ENCODE peak calls at places on chromosome 6, in six cellular contexts. One of them, this sample, is unnamed.

GRCh38 chr6:77683515-77683914 is 30.7 kb downstream of the MEI4 start:
- DNase-seq in CD8-positive, alpha-beta T cell: no peak
- DNase-seq in left lung: no peak
- DNase-seq in neuronal stem cell: no peak
- DNase-seq in mammary epithelial cell: no peak
- DNase-seq in fibroblast of lung: no peak
- DNase-seq in this sample: no peak

GRCh38 chr6:1554241-1554880 is 55.4 kb upstream of the FOXC1 start:
- DNase-seq in CD8-positive, alpha-beta T cell: no peak
- DNase-seq in left lung: no peak
- DNase-seq in neuronal stem cell: no peak
- DNase-seq in mammary epithelial cell: no peak
- DNase-seq in fibroblast of lung: peak; percentile 9
- DNase-seq in this sample: no peak

GRCh38 chr6:42727084-42727601 is 4.7 kb upstream of the PRPH2 start:
- DNase-seq in CD8-positive, alpha-beta T cell: no peak
- DNase-seq in left lung: peak; percentile 40
- DNase-seq in neuronal stem cell: no peak
- DNase-seq in mammary epithelial cell: no peak
- DNase-seq in fibroblast of lung: peak; percentile 47
- DNase-seq in this sample: no peak

GRCh38 chr6:137767931-137768690 is 98.9 kb upstream of the TNFAIP3 start:
- DNase-seq in CD8-positive, alpha-beta T cell: no peak
- DNase-seq in left lung: no peak
- DNase-seq in neuronal stem cell: no peak
- DNase-seq in mammary epithelial cell: peak; percentile 48
- DNase-seq in fibroblast of lung: peak; percentile 62
- DNase-seq in this sample: no peak

GRCh38 chr6:84428300-84428907 is 201.0 kb upstream of the CEP162 start:
- DNase-seq in CD8-positive, alpha-beta T cell: no peak
- DNase-seq in left lung: peak; percentile 47
- DNase-seq in neuronal stem cell: peak; percentile 35
- DNase-seq in mammary epithelial cell: peak; percentile 24
- DNase-seq in fibroblast of lung: peak; percentile 71
- DNase-seq in this sample: no peak

GRCh38 chr6:2581611-2582010 is 169.1 kb downstream of the MYLK4 start:
- DNase-seq in CD8-positive, alpha-beta T cell: no peak
- DNase-seq in left lung: no peak
- DNase-seq in neuronal stem cell: no peak
- DNase-seq in mammary epithelial cell: peak; percentile 32
- DNase-seq in fibroblast of lung: no peak
- DNase-seq in this sample: no peak

GRCh38 chr6:21816231-21816630 is 222.7 kb downstream of the SOX4 start:
- DNase-seq in CD8-positive, alpha-beta T cell: no peak
- DNase-seq in left lung: no peak
- DNase-seq in neuronal stem cell: no peak
- DNase-seq in mammary epithelial cell: no peak
- DNase-seq in fibroblast of lung: no peak
- DNase-seq in this sample: no peak

GRCh38 chr6:140758169-140758877 is 1374.4 kb upstream of the GJE1 start:
- DNase-seq in CD8-positive, alpha-beta T cell: no peak
- DNase-seq in left lung: no peak
- DNase-seq in neuronal stem cell: no peak
- DNase-seq in mammary epithelial cell: no peak
- DNase-seq in fibroblast of lung: peak; percentile 24
- DNase-seq in this sample: no peak

GRCh38 chr6:42029062-42029685 is 21.1 kb upstream of the TAF8 start:
- DNase-seq in CD8-positive, alpha-beta T cell: no peak
- DNase-seq in left lung: no peak
- DNase-seq in neuronal stem cell: no peak
- DNase-seq in mammary epithelial cell: no peak
- DNase-seq in fibroblast of lung: no peak
- DNase-seq in this sample: no peak

GRCh38 chr6:119856136-119856535 is 506.6 kb upstream of the MAN1A1 start:
- DNase-seq in CD8-positive, alpha-beta T cell: no peak
- DNase-seq in left lung: no peak
- DNase-seq in neuronal stem cell: no peak
- DNase-seq in mammary epithelial cell: peak; percentile 14
- DNase-seq in fibroblast of lung: peak; percentile 5
- DNase-seq in this sample: no peak

GRCh38 chr6:94074764-94075163 is 655.4 kb upstream of the EPHA7 start:
- DNase-seq in CD8-positive, alpha-beta T cell: no peak
- DNase-seq in left lung: no peak
- DNase-seq in neuronal stem cell: no peak
- DNase-seq in mammary epithelial cell: no peak
- DNase-seq in fibroblast of lung: no peak
- DNase-seq in this sample: no peak

GRCh38 chr6:125095501-125096301 is 57.9 kb upstream of the TPD52L1 start:
- DNase-seq in CD8-positive, alpha-beta T cell: no peak
- DNase-seq in left lung: no peak
- DNase-seq in neuronal stem cell: no peak
- DNase-seq in mammary epithelial cell: peak; percentile 63
- DNase-seq in fibroblast of lung: peak; percentile 85
- DNase-seq in this sample: peak; percentile 49

GRCh38 chr6:138263963-138264362 is 45.7 kb upstream of the PBOV1 start:
- DNase-seq in CD8-positive, alpha-beta T cell: no peak
- DNase-seq in left lung: no peak
- DNase-seq in neuronal stem cell: no peak
- DNase-seq in mammary epithelial cell: no peak
- DNase-seq in fibroblast of lung: no peak
- DNase-seq in this sample: no peak

GRCh38 chr6:133701633-133702331 is 187.1 kb upstream of the TCF21 start:
- DNase-seq in CD8-positive, alpha-beta T cell: no peak
- DNase-seq in left lung: no peak
- DNase-seq in neuronal stem cell: no peak
- DNase-seq in mammary epithelial cell: no peak
- DNase-seq in fibroblast of lung: peak; percentile 72
- DNase-seq in this sample: no peak

GRCh38 chr6:80104520-80104919 is 2.0 kb upstream of the BCKDHB start:
- DNase-seq in CD8-positive, alpha-beta T cell: no peak
- DNase-seq in left lung: no peak
- DNase-seq in neuronal stem cell: no peak
- DNase-seq in mammary epithelial cell: no peak
- DNase-seq in fibroblast of lung: no peak
- DNase-seq in this sample: no peak

GRCh38 chr6:33104893-33105292 is 29.1 kb downstream of the HLA-DPB1 start:
- DNase-seq in CD8-positive, alpha-beta T cell: no peak
- DNase-seq in left lung: no peak
- DNase-seq in neuronal stem cell: no peak
- DNase-seq in mammary epithelial cell: no peak
- DNase-seq in fibroblast of lung: no peak
- DNase-seq in this sample: no peak

GRCh38 chr6:36067374-36068011 is 39.9 kb downstream of the MAPK14 start:
- DNase-seq in CD8-positive, alpha-beta T cell: no peak
- DNase-seq in left lung: no peak
- DNase-seq in neuronal stem cell: no peak
- DNase-seq in mammary epithelial cell: peak; percentile 43
- DNase-seq in fibroblast of lung: no peak
- DNase-seq in this sample: no peak

GRCh38 chr6:17768881-17769280 is 62.2 kb upstream of the NUP153 start:
- DNase-seq in CD8-positive, alpha-beta T cell: no peak
- DNase-seq in left lung: no peak
- DNase-seq in neuronal stem cell: no peak
- DNase-seq in mammary epithelial cell: no peak
- DNase-seq in fibroblast of lung: no peak
- DNase-seq in this sample: no peak

GRCh38 chr6:52063584-52064400 is 23.6 kb downstream of the PKHD1 start:
- DNase-seq in CD8-positive, alpha-beta T cell: peak; percentile 41
- DNase-seq in left lung: no peak
- DNase-seq in neuronal stem cell: peak; percentile 40
- DNase-seq in mammary epithelial cell: peak; percentile 57
- DNase-seq in fibroblast of lung: peak; percentile 4
- DNase-seq in this sample: no peak

GRCh38 chr6:3359973-3360726 is 96.7 kb downstream of the SLC22A23 start:
- DNase-seq in CD8-positive, alpha-beta T cell: no peak
- DNase-seq in left lung: no peak
- DNase-seq in neuronal stem cell: no peak
- DNase-seq in mammary epithelial cell: no peak
- DNase-seq in fibroblast of lung: no peak
- DNase-seq in this sample: no peak

GRCh38 chr6:22877946-22878705 is 308.8 kb downstream of the HDGFL1 start:
- DNase-seq in CD8-positive, alpha-beta T cell: no peak
- DNase-seq in left lung: no peak
- DNase-seq in neuronal stem cell: no peak
- DNase-seq in mammary epithelial cell: no peak
- DNase-seq in fibroblast of lung: peak; percentile 69
- DNase-seq in this sample: peak; percentile 74

GRCh38 chr6:44104661-44105060 is 22.6 kb downstream of the MRPL14 start:
- DNase-seq in CD8-positive, alpha-beta T cell: no peak
- DNase-seq in left lung: peak; percentile 51
- DNase-seq in neuronal stem cell: no peak
- DNase-seq in mammary epithelial cell: no peak
- DNase-seq in fibroblast of lung: no peak
- DNase-seq in this sample: no peak

GRCh38 chr6:75149253-75149652 is 56.6 kb downstream of the COL12A1 start:
- DNase-seq in CD8-positive, alpha-beta T cell: no peak
- DNase-seq in left lung: no peak
- DNase-seq in neuronal stem cell: no peak
- DNase-seq in mammary epithelial cell: peak; percentile 23
- DNase-seq in fibroblast of lung: no peak
- DNase-seq in this sample: no peak

GRCh38 chr6:53119349-53119748 is 29.3 kb downstream of the GCM1 start:
- DNase-seq in CD8-positive, alpha-beta T cell: no peak
- DNase-seq in left lung: no peak
- DNase-seq in neuronal stem cell: no peak
- DNase-seq in mammary epithelial cell: no peak
- DNase-seq in fibroblast of lung: no peak
- DNase-seq in this sample: no peak

GRCh38 chr6:166656269-166657206 is 29.5 kb upstream of the RPS6KA2 start:
- DNase-seq in CD8-positive, alpha-beta T cell: no peak
- DNase-seq in left lung: no peak
- DNase-seq in neuronal stem cell: no peak
- DNase-seq in mammary epithelial cell: no peak
- DNase-seq in fibroblast of lung: peak; percentile 37
- DNase-seq in this sample: no peak
- H3K4me3 ChIP-seq in CD8-positive, alpha-beta T cell: no peak overlapping the region
- H3K4me3 ChIP-seq in left lung: no peak overlapping the region
- H3K4me3 ChIP-seq in neuronal stem cell: no peak overlapping the region
- H3K4me3 ChIP-seq in mammary epithelial cell: no peak overlapping the region
- H3K4me3 ChIP-seq in fibroblast of lung: no peak overlapping the region
- H3K4me3 ChIP-seq in this sample: peak overlapping the region; percentile 0

DNA sequence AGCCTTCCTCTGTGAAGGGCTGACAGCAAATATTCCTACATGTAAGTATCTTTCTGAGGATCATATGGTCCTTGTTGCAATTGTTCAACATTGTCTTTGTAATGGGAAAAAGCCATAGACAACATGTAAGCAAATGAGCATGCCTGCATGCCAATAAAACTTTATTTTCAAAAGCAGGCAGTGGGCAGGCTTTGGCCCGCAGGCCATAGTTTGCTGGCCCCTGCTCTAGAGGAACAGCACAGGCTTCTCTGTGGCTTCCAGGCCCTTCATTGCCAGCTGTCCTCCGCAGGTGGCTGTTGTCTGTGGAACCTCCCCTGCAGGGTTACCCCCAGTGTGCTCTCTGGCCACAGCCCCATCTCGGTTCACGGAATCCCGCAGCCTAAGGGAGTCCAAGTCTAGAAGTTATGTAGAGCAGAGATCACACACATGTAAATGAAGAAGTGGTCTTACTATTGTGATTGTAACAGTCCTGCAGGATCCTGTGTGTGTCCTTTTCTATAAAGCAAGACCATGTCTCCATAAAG is 9.8 kb downstream of the UNC93A start:
- DNase-seq in CD8-positive, alpha-beta T cell: no peak
- DNase-seq in left lung: no peak
- DNase-seq in neuronal stem cell: no peak
- DNase-seq in mammary epithelial cell: no peak
- DNase-seq in fibroblast of lung: no peak
- DNase-seq in this sample: no peak
- H3K9me3 ChIP-seq in CD8-positive, alpha-beta T cell: no peaks in the 10 kb centered on the region
- H3K9me3 ChIP-seq in left lung: no peaks in the 10 kb centered on the region
- H3K9me3 ChIP-seq in neuronal stem cell: peaks cover 4% of the 10 kb centered on the region
- H3K9me3 ChIP-seq in mammary epithelial cell: peaks cover 30% of the 10 kb centered on the region
- H3K9me3 ChIP-seq in fibroblast of lung: no peaks in the 10 kb centered on the region
- H3K9me3 ChIP-seq in this sample: peaks cover 72% of the 10 kb centered on the region

GRCh38 chr6:151254451-151255081 is 14.8 kb downstream of the AKAP12 start:
- DNase-seq in CD8-positive, alpha-beta T cell: no peak
- DNase-seq in left lung: no peak
- DNase-seq in neuronal stem cell: no peak
- DNase-seq in mammary epithelial cell: no peak
- DNase-seq in fibroblast of lung: peak; percentile 35
- DNase-seq in this sample: no peak
- H3K4me3 ChIP-seq in CD8-positive, alpha-beta T cell: no peak overlapping the region
- H3K4me3 ChIP-seq in left lung: no peak overlapping the region
- H3K4me3 ChIP-seq in neuronal stem cell: no peak overlapping the region
- H3K4me3 ChIP-seq in mammary epithelial cell: no peak overlapping the region
- H3K4me3 ChIP-seq in fibroblast of lung: no peak overlapping the region
- H3K4me3 ChIP-seq in this sample: no peak overlapping the region

GRCh38 chr6:100893743-100894142 is 12.6 kb upstream of the ASCC3 start:
- DNase-seq in CD8-positive, alpha-beta T cell: no peak
- DNase-seq in left lung: no peak
- DNase-seq in neuronal stem cell: no peak
- DNase-seq in mammary epithelial cell: no peak
- DNase-seq in fibroblast of lung: no peak
- DNase-seq in this sample: no peak

GRCh38 chr6:100901582-100901981 is 20.5 kb upstream of the ASCC3 start:
- DNase-seq in CD8-positive, alpha-beta T cell: no peak
- DNase-seq in left lung: no peak
- DNase-seq in neuronal stem cell: no peak
- DNase-seq in mammary epithelial cell: no peak
- DNase-seq in fibroblast of lung: no peak
- DNase-seq in this sample: no peak

GRCh38 chr6:100892693-100893092 is 11.6 kb upstream of the ASCC3 start:
- DNase-seq in CD8-positive, alpha-beta T cell: no peak
- DNase-seq in left lung: no peak
- DNase-seq in neuronal stem cell: no peak
- DNase-seq in mammary epithelial cell: no peak
- DNase-seq in fibroblast of lung: no peak
- DNase-seq in this sample: no peak

GRCh38 chr6:100899202-100899601 is 18.1 kb upstream of the ASCC3 start:
- DNase-seq in CD8-positive, alpha-beta T cell: no peak
- DNase-seq in left lung: no peak
- DNase-seq in neuronal stem cell: no peak
- DNase-seq in mammary epithelial cell: no peak
- DNase-seq in fibroblast of lung: no peak
- DNase-seq in this sample: no peak

DNA sequence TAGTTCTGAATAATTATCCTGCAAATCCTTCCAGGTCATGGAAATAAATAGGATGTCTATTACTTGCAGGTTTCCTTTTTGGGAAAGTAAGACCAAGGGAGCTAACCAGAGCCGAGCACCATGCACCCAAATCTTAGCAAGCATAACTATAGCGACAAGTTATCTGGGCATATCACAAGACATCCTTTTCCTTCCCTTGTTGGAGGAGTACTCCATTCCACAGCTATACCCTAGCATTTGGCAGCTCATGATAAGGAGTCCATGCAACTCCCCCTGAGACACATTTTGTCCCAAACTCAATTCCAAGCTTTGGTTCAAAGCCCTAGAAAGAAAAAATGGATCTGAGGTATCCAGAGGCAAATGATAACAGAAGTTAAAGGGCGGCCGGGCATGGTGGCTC is 16.5 kb upstream of the ASCC3 start:
- DNase-seq in CD8-positive, alpha-beta T cell: no peak
- DNase-seq in left lung: no peak
- DNase-seq in neuronal stem cell: no peak
- DNase-seq in mammary epithelial cell: no peak
- DNase-seq in fibroblast of lung: no peak
- DNase-seq in this sample: no peak
- H3K9me3 ChIP-seq in CD8-positive, alpha-beta T cell: no peaks in the 10 kb centered on the region
- H3K9me3 ChIP-seq in left lung: no peaks in the 10 kb centered on the region
- H3K9me3 ChIP-seq in neuronal stem cell: peaks cover 2% of the 10 kb centered on the region
- H3K9me3 ChIP-seq in mammary epithelial cell: peaks cover 2% of the 10 kb centered on the region
- H3K9me3 ChIP-seq in fibroblast of lung: no peaks in the 10 kb centered on the region
- H3K9me3 ChIP-seq in this sample: no peaks in the 10 kb centered on the region